ENCODE peak calls at places on chromosomes 1 and 21, in eight cellular contexts. F is endothelial cell; Z is GM23248; D is iPS-NIHi11; H is GM06990; M is CD8-positive, alpha-beta T cell; A is NCI-H2029; R is frontal cortex. V is an unnamed sample.

GRCh38 chr1:77347646-77348045 is 65.8 kb downstream of the AK5 start:
- DNase-seq in Z (peak), A (no peak), M (no peak), H (no peak), D (no peak), R (no peak), F (no peak), V (no peak)

GRCh38 chr1:161198877-161199431 is at the start of gene ADAMTS4:
- DNase-seq in D (no peak), R (peak), M (no peak), H (no peak), Z (peak), F (no peak), A (no peak), V (no peak)

GRCh38 chr1:197464039-197464438 is 196.0 kb downstream of the CRB1 start:
- DNase-seq in F (no peak), A (no peak), R (no peak), H (no peak), M (no peak), Z (peak), D (no peak), V (no peak)

GRCh38 chr1:59020151-59020997 is 236.5 kb upstream of the JUN start:
- DNase-seq in D (no peak), Z (peak), F (no peak), A (peak), R (no peak), H (peak), M (peak), V (no peak)

GRCh38 chr1:215082532-215083407 is at the start of gene KCNK2:
- DNase-seq in R (no peak), H (no peak), A (no peak), F (peak), D (peak), M (no peak), Z (peak), V (no peak)

GRCh38 chr1:110674337-110675059 is at the start of gene KCNA3:
- DNase-seq in R (peak), H (peak), F (peak), D (peak), Z (peak), A (no peak), M (peak), V (no peak)

GRCh38 chr21:31194510-31195293 is 149.4 kb downstream of the TIAM1 start:
- DNase-seq in R (no peak), F (no peak), M (no peak), A (no peak), D (no peak), Z (no peak), H (no peak), V (no peak)

GRCh38 chr1:11158720-11159321 is 30.3 kb upstream of the ANGPTL7 start:
- DNase-seq in M (no peak), H (no peak), A (no peak), F (no peak), D (no peak), Z (peak), R (no peak), V (no peak)

GRCh38 chr1:30810416-30811105 is 53.0 kb upstream of the LAPTM5 start:
- DNase-seq in F (no peak), Z (no peak), D (no peak), R (no peak), H (no peak), M (no peak), A (no peak), V (no peak)

GRCh38 chr1:169906938-169907337 is 13.2 kb upstream of the SCYL3 start:
- DNase-seq in D (no peak), R (no peak), H (no peak), F (no peak), A (no peak), M (no peak), Z (peak), V (no peak)

GRCh38 chr21:34878501-34878900 is 170.6 kb downstream of the RUNX1 start:
- DNase-seq in F (no peak), A (peak), D (no peak), M (no peak), Z (peak), H (no peak), R (no peak), V (no peak)

GRCh38 chr1:3590145-3590768 is 21.1 kb downstream of the MEGF6 start:
- DNase-seq in A (no peak), Z (no peak), M (no peak), R (no peak), F (no peak), D (no peak), H (no peak), V (no peak)

GRCh38 chr1:16727190-16728111 is 12.9 kb upstream of the RNU1-4 start:
- DNase-seq in Z (peak), F (peak), A (no peak), H (peak), R (no peak), D (peak), M (no peak), V (peak)

GRCh38 chr1:160400284-160400645 is at the start of gene VANGL2:
- DNase-seq in Z (peak), R (peak), M (peak), H (no peak), F (peak), A (no peak), D (peak), V (no peak)

GRCh38 chr1:12565094-12565965 is 52.7 kb downstream of the DHRS3 start:
- DNase-seq in Z (peak), A (no peak), H (no peak), R (no peak), D (no peak), F (no peak), M (no peak), V (no peak)

GRCh38 chr1:15343729-15344128 is 66.0 kb upstream of the EFHD2 start:
- DNase-seq in A (no peak), H (no peak), R (no peak), Z (peak), D (no peak), M (no peak), F (no peak), V (no peak)

GRCh38 chr1:152899027-152899426 is 9.3 kb upstream of the IVL start:
- DNase-seq in M (no peak), F (no peak), H (no peak), R (no peak), D (no peak), A (no peak), Z (no peak), V (no peak)

GRCh38 chr1:204826970-204827369 is 43.7 kb upstream of the NFASC start:
- DNase-seq in M (no peak), Z (peak), H (no peak), F (peak), A (no peak), D (peak), R (peak), V (no peak)

GRCh38 chr1:23930861-23931471 is 17.8 kb upstream of the CNR2 start:
- DNase-seq in A (no peak), F (no peak), D (no peak), M (no peak), H (no peak), Z (peak), R (no peak), V (peak)

GRCh38 chr1:207404849-207405525 is 49.1 kb upstream of the CR2 start:
- DNase-seq in A (peak), Z (peak), M (no peak), D (peak), F (no peak), H (no peak), R (peak), V (no peak)

GRCh38 chr1:70458120-70458519 is 47.1 kb downstream of the CTH start:
- DNase-seq in R (peak), F (no peak), M (no peak), D (no peak), H (no peak), Z (no peak), A (no peak), V (no peak)

GRCh38 chr1:210264521-210265380 is 32.2 kb downstream of the SERTAD4 start:
- DNase-seq in D (peak), F (no peak), A (no peak), H (no peak), M (no peak), Z (peak), R (no peak), V (no peak)

GRCh38 chr1:203175237-203176181 is at the start of gene MYBPH:
- DNase-seq in R (no peak), M (no peak), A (peak), Z (no peak), F (no peak), D (no peak), H (no peak), V (no peak)

GRCh38 chr21:46229133-46229922 is 754 bp upstream of the LSS start:
- DNase-seq in D (peak), F (no peak), R (peak), M (no peak), Z (no peak), A (peak), H (no peak), V (peak)

GRCh38 chr1:116855788-116856187 is 53.9 kb upstream of the PTGFRN start:
- DNase-seq in A (peak), Z (peak), M (no peak), D (peak), F (no peak), R (no peak), H (no peak), V (no peak)

GRCh38 chr1:65059930-65060538 is 88.0 kb upstream of the AK4 start:
- DNase-seq in Z (peak), H (no peak), F (no peak), D (no peak), M (no peak), R (no peak), A (no peak), V (no peak)

GRCh38 chr1:75632350-75632949 is 21.5 kb upstream of the SLC44A5 start:
- DNase-seq in H (no peak), R (no peak), Z (peak), D (peak), M (no peak), A (no peak), F (peak), V (no peak)

GRCh38 chr1:27408151-27408550 is 15.7 kb downstream of the GPR3 start:
- DNase-seq in D (no peak), R (no peak), Z (no peak), A (no peak), M (no peak), F (no peak), H (no peak), V (no peak)

GRCh38 chr1:205298191-205298994 is 23.2 kb downstream of the NUAK2 start:
- DNase-seq in F (no peak), Z (peak), H (no peak), R (no peak), A (peak), D (no peak), M (no peak), V (no peak)

GRCh38 chr1:30399026-30399425 is 324.4 kb downstream of the MATN1 start:
- DNase-seq in Z (no peak), A (no peak), M (no peak), H (no peak), R (no peak), D (no peak), F (no peak), V (peak)

GRCh38 chr1:237042892-237043576 is 1.1 kb downstream of the RYR2 start:
- DNase-seq in R (peak), F (peak), D (no peak), Z (no peak), A (no peak), M (no peak), H (peak), V (no peak)

GRCh38 chr21:34865922-34866271 is 183.2 kb downstream of the RUNX1 start:
- DNase-seq in M (no peak), F (no peak), H (no peak), Z (no peak), A (no peak), R (no peak), D (peak), V (no peak)